ENCODE peak calls at places on chromosomes 5 and 9, in four cellular contexts. W is A549, Q is HepG2, I is SK-N-SH. U is an unnamed sample.

GRCh38 chr5:148904440-148904839 is 78.0 kb downstream of the ADRB2 start:
- DNase-seq in I (no peak), W (no peak), Q (no peak), U (no peak)

GRCh38 chr9:75088646-75089368 is 493 bp downstream of the OSTF1 start:
- DNase-seq in W (peak), I (peak), Q (peak), U (peak)

GRCh38 chr9:96009690-96010477 is 134.4 kb downstream of the ERCC6L2 start:
- DNase-seq in W (no peak), I (no peak), Q (no peak), U (no peak)

GRCh38 chr5:15105799-15106393 is 234.3 kb upstream of the ANKH start:
- DNase-seq in W (peak), I (peak), Q (peak), U (no peak)

GRCh38 chr9:104091028-104091590 is 3.0 kb upstream of the SMC2 start:
- DNase-seq in W (no peak), Q (no peak), I (no peak), U (no peak)

GRCh38 chr9:130497139-130497538 is 52.4 kb downstream of the ASS1 start:
- DNase-seq in W (no peak), I (no peak), Q (no peak), U (no peak)

GRCh38 chr5:31620071-31620470 is 18.9 kb upstream of the PDZD2 start:
- DNase-seq in W (no peak), Q (no peak), I (no peak), U (no peak)

GRCh38 chr5:170284231-170284630 is 13.3 kb downstream of the LCP2 start:
- DNase-seq in I (no peak), W (no peak), Q (no peak), U (no peak)

GRCh38 chr5:6568383-6568782 is 64.5 kb downstream of the NSUN2 start:
- DNase-seq in Q (no peak), W (no peak), I (no peak), U (no peak)

GRCh38 chr9:27626629-27627564 is 53.6 kb upstream of the C9orf72 start:
- DNase-seq in I (no peak), W (no peak), Q (no peak), U (no peak)

GRCh38 chr9:132166599-132166998 is 4.7 kb downstream of the NTNG2 start:
- DNase-seq in W (peak), Q (no peak), I (peak), U (no peak)

GRCh38 chr5:44814761-44815160 is 6.0 kb downstream of the MRPS30 start:
- DNase-seq in Q (no peak), W (no peak), I (no peak), U (no peak)

GRCh38 chr5:150624334-150625163 is 15.9 kb upstream of the SYNPO start:
- DNase-seq in I (peak), W (no peak), Q (no peak), U (no peak)

GRCh38 chr5:42767491-42768105 is 11.0 kb downstream of the CCDC152 start:
- DNase-seq in I (peak), W (peak), Q (peak), U (no peak)

GRCh38 chr5:136629125-136629790 is 263.9 kb upstream of the TRPC7 start:
- DNase-seq in I (peak), Q (no peak), W (no peak), U (no peak)

GRCh38 chr9:30932226-30932625 is 1452.2 kb upstream of the ACO1 start:
- DNase-seq in W (peak), Q (no peak), I (no peak), U (no peak)

GRCh38 chr9:122931851-122932199 is 513 bp upstream of the ZBTB26 start:
- DNase-seq in Q (no peak), I (no peak), W (no peak), U (no peak)

GRCh38 chr9:94511134-94511942 is 43.5 kb upstream of the PCAT7 start:
- DNase-seq in W (no peak), Q (peak), I (no peak), U (no peak)
- TF ChIP-seq PBX3 in W (no peak), Q (no peak), I (no peak), U (no peak)

GRCh38 chr9:133686642-133687575 is 50.7 kb downstream of the DBH start:
- DNase-seq in W (no peak), I (no peak), Q (no peak), U (no peak)

GRCh38 chr9:133685653-133686504 is 49.7 kb downstream of the DBH start:
- DNase-seq in W (no peak), Q (no peak), I (no peak), U (no peak)

GRCh38 chr9:133682961-133683493 is 46.9 kb downstream of the DBH start:
- DNase-seq in W (no peak), I (no peak), Q (no peak), U (no peak)

GRCh38 chr9:133683494-133684460 is 47.6 kb downstream of the DBH start:
- DNase-seq in I (peak), W (no peak), Q (no peak), U (no peak)

DNA sequence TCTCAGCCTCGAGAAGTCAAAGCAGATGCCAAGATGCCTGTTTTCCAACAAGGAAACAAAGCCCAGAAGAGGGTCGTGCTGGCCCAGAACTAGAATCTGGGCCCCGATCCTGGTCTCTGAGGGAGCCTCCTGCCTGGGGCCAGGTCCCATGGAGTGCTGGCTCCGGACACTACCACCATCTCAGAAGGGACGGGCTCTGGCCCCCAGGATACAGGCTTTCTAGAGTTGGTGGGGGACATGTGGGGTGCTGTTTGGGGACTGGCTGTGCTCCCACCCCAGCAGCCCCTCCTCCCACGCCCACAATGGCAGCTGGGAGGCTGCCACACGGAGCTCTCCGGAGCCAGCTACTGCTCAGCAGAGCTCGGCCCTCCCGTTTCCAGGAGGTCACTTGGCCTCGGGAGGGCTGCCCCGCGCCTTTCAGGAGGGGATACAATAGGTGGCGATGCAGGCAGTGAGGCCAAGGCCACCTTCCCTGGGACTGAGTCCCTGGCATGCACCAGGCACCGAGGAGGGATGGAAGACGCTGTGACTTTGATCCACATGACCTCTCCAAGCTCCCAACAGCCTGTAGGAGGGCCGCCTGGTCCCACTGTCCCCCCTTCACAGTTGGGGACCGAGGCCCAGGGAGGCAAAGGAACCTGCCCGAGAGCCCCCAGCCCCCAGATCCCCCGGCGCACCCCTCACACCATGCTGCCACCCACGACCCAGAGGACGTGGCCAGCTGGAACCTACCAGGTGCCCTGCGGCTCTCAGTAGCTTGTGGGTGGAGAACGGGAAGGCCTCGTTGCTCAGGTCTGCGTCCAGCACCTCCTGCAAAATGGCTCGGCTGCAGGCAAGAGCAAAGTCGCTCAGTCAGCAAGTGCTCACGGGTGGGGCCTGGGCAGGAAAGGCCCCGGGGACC is 48.5 kb downstream of the DBH start:
- DNase-seq in W (no peak), Q (no peak), I (no peak), U (no peak)
- H3K27ac ChIP-seq in W (no peak), Q (no peak), I (no peak), U (no peak)

GRCh38 chr5:1321576-1321975 is 23.3 kb downstream of the CLPTM1L start:
- DNase-seq in Q (no peak), W (no peak), I (no peak), U (no peak)
- TF ChIP-seq PBX3 in Q (no peak), W (no peak), I (no peak), U (no peak)

GRCh38 chr9:110111868-110112267 is 96.1 kb downstream of the C9orf152 start:
- DNase-seq in W (no peak), Q (no peak), I (no peak), U (no peak)
- H3K27ac ChIP-seq in W (no peak), Q (no peak), I (no peak), U (no peak)

GRCh38 chr9:88775559-88775958 is 215.7 kb upstream of the S1PR3 start:
- DNase-seq in I (no peak), W (peak), Q (no peak), U (no peak)
- TF ChIP-seq PBX3 in I (no peak), W (no peak), Q (no peak), U (no peak)

GRCh38 chr9:115415450-115415849 is 297.5 kb upstream of the TNC start:
- DNase-seq in Q (no peak), W (no peak), I (no peak), U (no peak)
- H3K27ac ChIP-seq in Q (no peak), W (no peak), I (no peak), U (no peak)

DNA sequence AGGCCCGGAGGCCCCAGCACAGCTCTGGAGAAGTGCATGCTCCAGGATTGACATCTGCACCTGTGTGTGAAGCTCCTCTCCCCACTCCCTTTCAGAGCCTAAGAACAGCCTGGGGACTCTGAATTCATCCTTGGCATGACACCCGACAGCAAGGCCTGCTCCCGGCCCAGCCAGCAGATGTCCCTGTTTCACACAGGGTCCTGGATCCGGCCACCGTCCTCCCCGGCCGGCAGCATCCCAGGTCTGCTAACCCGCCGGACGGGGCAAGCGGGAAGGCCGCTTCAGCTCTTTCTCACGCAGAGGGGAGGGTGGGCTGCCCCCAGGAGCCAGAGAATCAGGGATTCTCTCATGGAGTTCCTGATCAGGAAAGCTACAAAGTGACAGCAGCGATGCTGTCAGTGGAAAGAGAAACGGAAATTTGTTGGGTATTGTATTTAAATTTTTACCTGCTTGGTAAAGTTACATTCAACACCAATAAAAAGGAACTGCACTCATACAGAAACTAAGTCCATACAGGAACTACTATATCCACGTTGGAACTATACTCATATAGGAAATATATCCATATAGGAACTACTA is 325.3 kb upstream of the IRX4 start:
- DNase-seq in I (peak), Q (peak), W (peak), U (no peak)
- TF ChIP-seq PBX3 in I (no peak), Q (no peak), W (no peak), U (no peak)

GRCh38 chr9:98977813-98978212 is 34.1 kb downstream of the COL15A1 start:
- DNase-seq in Q (no peak), I (no peak), W (no peak), U (no peak)
- H3K27ac ChIP-seq in Q (no peak), I (no peak), W (no peak), U (no peak)

U was measured in GM12878.